ENCODE peak calls at places on chromosomes 4 and X, in nine cellular contexts. One of them, this sample, is unnamed.

GRCh38 chr4:142615324-142615665 is 230.8 kb downstream of the INPP4B start:
- DNase-seq in A549: no peak
- DNase-seq in C1 segment of cervical spinal cord: no peak
- DNase-seq in COR-L47: no peak
- DNase-seq in stimulated activated CD4-positive, alpha-beta T cell treated with anti-CD3 and anti-CD28 coated beads, Interleukin-4, amount 100 ng/mL, for 1 hour: no peak
- DNase-seq in activated naive CD4-positive, alpha-beta T cell treated with anti-CD3 and anti-CD28 coated beads for 36 hours: no peak
- DNase-seq in substantia nigra: no peak
- DNase-seq in activated CD4-positive, alpha-beta T cell treated with anti-CD3 and anti-CD28 coated beads, Interleukin-2, amount 10 ng/mL, durations not matched to agents 7 days and 5 days: no peak
- DNase-seq in HT1080: peak; percentile 49
- DNase-seq in this sample: no peak

GRCh38 chr4:13597141-13597540 is 30.4 kb downstream of the BOD1L1 start:
- DNase-seq in C1 segment of cervical spinal cord: no peak
- DNase-seq in COR-L47: no peak
- DNase-seq in activated naive CD4-positive, alpha-beta T cell treated with anti-CD3 and anti-CD28 coated beads for 36 hours: no peak
- DNase-seq in HT1080: no peak
- DNase-seq in activated CD4-positive, alpha-beta T cell treated with anti-CD3 and anti-CD28 coated beads, Interleukin-2, amount 10 ng/mL, durations not matched to agents 7 days and 5 days: no peak
- DNase-seq in substantia nigra: no peak
- DNase-seq in stimulated activated CD4-positive, alpha-beta T cell treated with anti-CD3 and anti-CD28 coated beads, Interleukin-4, amount 100 ng/mL, for 1 hour: no peak
- DNase-seq in A549: no peak
- DNase-seq in this sample: no peak

GRCh38 chr4:2598661-2599654 is 62.5 kb downstream of the FAM193A start:
- DNase-seq in COR-L47: no peak
- DNase-seq in C1 segment of cervical spinal cord: no peak
- DNase-seq in A549: no peak
- DNase-seq in HT1080: no peak
- DNase-seq in substantia nigra: no peak
- DNase-seq in activated naive CD4-positive, alpha-beta T cell treated with anti-CD3 and anti-CD28 coated beads for 36 hours: peak; percentile 17
- DNase-seq in activated CD4-positive, alpha-beta T cell treated with anti-CD3 and anti-CD28 coated beads, Interleukin-2, amount 10 ng/mL, durations not matched to agents 7 days and 5 days: peak; percentile 10
- DNase-seq in stimulated activated CD4-positive, alpha-beta T cell treated with anti-CD3 and anti-CD28 coated beads, Interleukin-4, amount 100 ng/mL, for 1 hour: no peak
- DNase-seq in this sample: no peak

GRCh38 chr4:168574581-168575295 is 77.9 kb downstream of the PALLD start:
- DNase-seq in activated CD4-positive, alpha-beta T cell treated with anti-CD3 and anti-CD28 coated beads, Interleukin-2, amount 10 ng/mL, durations not matched to agents 7 days and 5 days: no peak
- DNase-seq in C1 segment of cervical spinal cord: no peak
- DNase-seq in A549: no peak
- DNase-seq in COR-L47: no peak
- DNase-seq in substantia nigra: no peak
- DNase-seq in stimulated activated CD4-positive, alpha-beta T cell treated with anti-CD3 and anti-CD28 coated beads, Interleukin-4, amount 100 ng/mL, for 1 hour: no peak
- DNase-seq in HT1080: peak; percentile 73
- DNase-seq in activated naive CD4-positive, alpha-beta T cell treated with anti-CD3 and anti-CD28 coated beads for 36 hours: no peak
- DNase-seq in this sample: peak; percentile 15

GRCh38 chrX:156005144-156005543 is 7.6 kb downstream of the IL9R start:
- DNase-seq in activated CD4-positive, alpha-beta T cell treated with anti-CD3 and anti-CD28 coated beads, Interleukin-2, amount 10 ng/mL, durations not matched to agents 7 days and 5 days: no peak
- DNase-seq in A549: no peak
- DNase-seq in C1 segment of cervical spinal cord: no peak
- DNase-seq in activated naive CD4-positive, alpha-beta T cell treated with anti-CD3 and anti-CD28 coated beads for 36 hours: no peak
- DNase-seq in substantia nigra: no peak
- DNase-seq in stimulated activated CD4-positive, alpha-beta T cell treated with anti-CD3 and anti-CD28 coated beads, Interleukin-4, amount 100 ng/mL, for 1 hour: no peak
- DNase-seq in HT1080: no peak
- DNase-seq in COR-L47: no peak
- DNase-seq in this sample: no peak

GRCh38 chr4:26454961-26455360 is 35.3 kb downstream of the CCKAR start:
- DNase-seq in activated CD4-positive, alpha-beta T cell treated with anti-CD3 and anti-CD28 coated beads, Interleukin-2, amount 10 ng/mL, durations not matched to agents 7 days and 5 days: no peak
- DNase-seq in A549: no peak
- DNase-seq in stimulated activated CD4-positive, alpha-beta T cell treated with anti-CD3 and anti-CD28 coated beads, Interleukin-4, amount 100 ng/mL, for 1 hour: no peak
- DNase-seq in activated naive CD4-positive, alpha-beta T cell treated with anti-CD3 and anti-CD28 coated beads for 36 hours: no peak
- DNase-seq in HT1080: no peak
- DNase-seq in C1 segment of cervical spinal cord: no peak
- DNase-seq in COR-L47: no peak
- DNase-seq in substantia nigra: no peak
- DNase-seq in this sample: no peak

GRCh38 chr4:123649644-123650356 is 253.2 kb downstream of the SPRY1 start:
- DNase-seq in A549: peak; percentile 23
- DNase-seq in stimulated activated CD4-positive, alpha-beta T cell treated with anti-CD3 and anti-CD28 coated beads, Interleukin-4, amount 100 ng/mL, for 1 hour: no peak
- DNase-seq in substantia nigra: no peak
- DNase-seq in HT1080: no peak
- DNase-seq in activated naive CD4-positive, alpha-beta T cell treated with anti-CD3 and anti-CD28 coated beads for 36 hours: no peak
- DNase-seq in C1 segment of cervical spinal cord: no peak
- DNase-seq in COR-L47: peak; percentile 83
- DNase-seq in activated CD4-positive, alpha-beta T cell treated with anti-CD3 and anti-CD28 coated beads, Interleukin-2, amount 10 ng/mL, durations not matched to agents 7 days and 5 days: no peak
- DNase-seq in this sample: peak; percentile 51

GRCh38 chrX:107205770-107206696 is at the start of the genes DNAAF6 and NUP62CL:
- DNase-seq in C1 segment of cervical spinal cord: no peak
- DNase-seq in A549: peak; percentile 82
- DNase-seq in COR-L47: peak; percentile 43
- DNase-seq in activated CD4-positive, alpha-beta T cell treated with anti-CD3 and anti-CD28 coated beads, Interleukin-2, amount 10 ng/mL, durations not matched to agents 7 days and 5 days: peak; percentile 75
- DNase-seq in activated naive CD4-positive, alpha-beta T cell treated with anti-CD3 and anti-CD28 coated beads for 36 hours: peak; percentile 77
- DNase-seq in substantia nigra: no peak
- DNase-seq in stimulated activated CD4-positive, alpha-beta T cell treated with anti-CD3 and anti-CD28 coated beads, Interleukin-4, amount 100 ng/mL, for 1 hour: peak; percentile 61
- DNase-seq in HT1080: no peak
- DNase-seq in this sample: peak; percentile 46

GRCh38 chrX:134202561-134202960 is 34.4 kb upstream of the CCDC160 start:
- DNase-seq in substantia nigra: no peak
- DNase-seq in A549: no peak
- DNase-seq in stimulated activated CD4-positive, alpha-beta T cell treated with anti-CD3 and anti-CD28 coated beads, Interleukin-4, amount 100 ng/mL, for 1 hour: no peak
- DNase-seq in COR-L47: no peak
- DNase-seq in activated naive CD4-positive, alpha-beta T cell treated with anti-CD3 and anti-CD28 coated beads for 36 hours: no peak
- DNase-seq in C1 segment of cervical spinal cord: no peak
- DNase-seq in HT1080: no peak
- DNase-seq in activated CD4-positive, alpha-beta T cell treated with anti-CD3 and anti-CD28 coated beads, Interleukin-2, amount 10 ng/mL, durations not matched to agents 7 days and 5 days: no peak
- DNase-seq in this sample: no peak

GRCh38 chr4:186201535-186202230 is 10.3 kb downstream of the CYP4V2 start:
- DNase-seq in activated CD4-positive, alpha-beta T cell treated with anti-CD3 and anti-CD28 coated beads, Interleukin-2, amount 10 ng/mL, durations not matched to agents 7 days and 5 days: peak; percentile 61
- DNase-seq in activated naive CD4-positive, alpha-beta T cell treated with anti-CD3 and anti-CD28 coated beads for 36 hours: peak; percentile 79
- DNase-seq in substantia nigra: no peak
- DNase-seq in A549: peak; percentile 64
- DNase-seq in HT1080: peak; percentile 51
- DNase-seq in COR-L47: no peak
- DNase-seq in stimulated activated CD4-positive, alpha-beta T cell treated with anti-CD3 and anti-CD28 coated beads, Interleukin-4, amount 100 ng/mL, for 1 hour: peak; percentile 65
- DNase-seq in C1 segment of cervical spinal cord: no peak
- DNase-seq in this sample: no peak

GRCh38 chrX:68917799-68918198 is 89.0 kb downstream of the EFNB1 start:
- DNase-seq in HT1080: no peak
- DNase-seq in substantia nigra: no peak
- DNase-seq in COR-L47: no peak
- DNase-seq in activated naive CD4-positive, alpha-beta T cell treated with anti-CD3 and anti-CD28 coated beads for 36 hours: no peak
- DNase-seq in A549: no peak
- DNase-seq in C1 segment of cervical spinal cord: no peak
- DNase-seq in stimulated activated CD4-positive, alpha-beta T cell treated with anti-CD3 and anti-CD28 coated beads, Interleukin-4, amount 100 ng/mL, for 1 hour: no peak
- DNase-seq in activated CD4-positive, alpha-beta T cell treated with anti-CD3 and anti-CD28 coated beads, Interleukin-2, amount 10 ng/mL, durations not matched to agents 7 days and 5 days: no peak
- DNase-seq in this sample: no peak

GRCh38 chr4:84966382-84967291 is at the start of gene WDFY3:
- DNase-seq in substantia nigra: peak; percentile 58
- DNase-seq in activated CD4-positive, alpha-beta T cell treated with anti-CD3 and anti-CD28 coated beads, Interleukin-2, amount 10 ng/mL, durations not matched to agents 7 days and 5 days: no peak
- DNase-seq in stimulated activated CD4-positive, alpha-beta T cell treated with anti-CD3 and anti-CD28 coated beads, Interleukin-4, amount 100 ng/mL, for 1 hour: peak; percentile 3
- DNase-seq in COR-L47: peak; percentile 81
- DNase-seq in activated naive CD4-positive, alpha-beta T cell treated with anti-CD3 and anti-CD28 coated beads for 36 hours: peak; percentile 35
- DNase-seq in A549: peak; percentile 82
- DNase-seq in C1 segment of cervical spinal cord: peak; percentile 86
- DNase-seq in HT1080: peak; percentile 95
- DNase-seq in this sample: peak; percentile 64

GRCh38 chr4:163166041-163166579 is 580 bp downstream of the NAF1 start:
- DNase-seq in HT1080: peak; percentile 47
- DNase-seq in stimulated activated CD4-positive, alpha-beta T cell treated with anti-CD3 and anti-CD28 coated beads, Interleukin-4, amount 100 ng/mL, for 1 hour: peak; percentile 53
- DNase-seq in COR-L47: peak; percentile 35
- DNase-seq in activated naive CD4-positive, alpha-beta T cell treated with anti-CD3 and anti-CD28 coated beads for 36 hours: peak; percentile 56
- DNase-seq in A549: peak; percentile 13
- DNase-seq in substantia nigra: no peak
- DNase-seq in C1 segment of cervical spinal cord: peak; percentile 75
- DNase-seq in activated CD4-positive, alpha-beta T cell treated with anti-CD3 and anti-CD28 coated beads, Interleukin-2, amount 10 ng/mL, durations not matched to agents 7 days and 5 days: peak; percentile 65
- DNase-seq in this sample: no peak

GRCh38 chr4:23033796-23034195 is 341.1 kb downstream of the GBA3 start:
- DNase-seq in activated CD4-positive, alpha-beta T cell treated with anti-CD3 and anti-CD28 coated beads, Interleukin-2, amount 10 ng/mL, durations not matched to agents 7 days and 5 days: no peak
- DNase-seq in HT1080: no peak
- DNase-seq in stimulated activated CD4-positive, alpha-beta T cell treated with anti-CD3 and anti-CD28 coated beads, Interleukin-4, amount 100 ng/mL, for 1 hour: no peak
- DNase-seq in A549: no peak
- DNase-seq in COR-L47: no peak
- DNase-seq in activated naive CD4-positive, alpha-beta T cell treated with anti-CD3 and anti-CD28 coated beads for 36 hours: no peak
- DNase-seq in C1 segment of cervical spinal cord: no peak
- DNase-seq in substantia nigra: no peak
- DNase-seq in this sample: no peak

GRCh38 chrX:148670277-148670676 is 169.9 kb downstream of the AFF2 start:
- DNase-seq in A549: no peak
- DNase-seq in substantia nigra: no peak
- DNase-seq in HT1080: no peak
- DNase-seq in activated naive CD4-positive, alpha-beta T cell treated with anti-CD3 and anti-CD28 coated beads for 36 hours: no peak
- DNase-seq in activated CD4-positive, alpha-beta T cell treated with anti-CD3 and anti-CD28 coated beads, Interleukin-2, amount 10 ng/mL, durations not matched to agents 7 days and 5 days: no peak
- DNase-seq in C1 segment of cervical spinal cord: no peak
- DNase-seq in COR-L47: no peak
- DNase-seq in stimulated activated CD4-positive, alpha-beta T cell treated with anti-CD3 and anti-CD28 coated beads, Interleukin-4, amount 100 ng/mL, for 1 hour: no peak
- DNase-seq in this sample: no peak

GRCh38 chr4:13921805-13922204 is 294.3 kb upstream of the BOD1L1 start:
- DNase-seq in activated naive CD4-positive, alpha-beta T cell treated with anti-CD3 and anti-CD28 coated beads for 36 hours: no peak
- DNase-seq in C1 segment of cervical spinal cord: no peak
- DNase-seq in A549: no peak
- DNase-seq in stimulated activated CD4-positive, alpha-beta T cell treated with anti-CD3 and anti-CD28 coated beads, Interleukin-4, amount 100 ng/mL, for 1 hour: no peak
- DNase-seq in HT1080: no peak
- DNase-seq in COR-L47: no peak
- DNase-seq in activated CD4-positive, alpha-beta T cell treated with anti-CD3 and anti-CD28 coated beads, Interleukin-2, amount 10 ng/mL, durations not matched to agents 7 days and 5 days: no peak
- DNase-seq in substantia nigra: no peak
- DNase-seq in this sample: no peak

GRCh38 chr4:171117457-171117856 is 695.7 kb upstream of the GALNTL6 start:
- DNase-seq in activated naive CD4-positive, alpha-beta T cell treated with anti-CD3 and anti-CD28 coated beads for 36 hours: no peak
- DNase-seq in C1 segment of cervical spinal cord: no peak
- DNase-seq in activated CD4-positive, alpha-beta T cell treated with anti-CD3 and anti-CD28 coated beads, Interleukin-2, amount 10 ng/mL, durations not matched to agents 7 days and 5 days: no peak
- DNase-seq in stimulated activated CD4-positive, alpha-beta T cell treated with anti-CD3 and anti-CD28 coated beads, Interleukin-4, amount 100 ng/mL, for 1 hour: no peak
- DNase-seq in HT1080: no peak
- DNase-seq in A549: no peak
- DNase-seq in substantia nigra: no peak
- DNase-seq in COR-L47: no peak
- DNase-seq in this sample: no peak

GRCh38 chr4:143489116-143489515 is 24.4 kb upstream of the SMARCA5 start:
- DNase-seq in substantia nigra: no peak
- DNase-seq in stimulated activated CD4-positive, alpha-beta T cell treated with anti-CD3 and anti-CD28 coated beads, Interleukin-4, amount 100 ng/mL, for 1 hour: no peak
- DNase-seq in activated CD4-positive, alpha-beta T cell treated with anti-CD3 and anti-CD28 coated beads, Interleukin-2, amount 10 ng/mL, durations not matched to agents 7 days and 5 days: no peak
- DNase-seq in HT1080: peak; percentile 28
- DNase-seq in COR-L47: no peak
- DNase-seq in activated naive CD4-positive, alpha-beta T cell treated with anti-CD3 and anti-CD28 coated beads for 36 hours: no peak
- DNase-seq in A549: no peak
- DNase-seq in C1 segment of cervical spinal cord: no peak
- DNase-seq in this sample: no peak

GRCh38 chr4:16120720-16121119 is 36.9 kb upstream of the PROM1 start:
- DNase-seq in C1 segment of cervical spinal cord: no peak
- DNase-seq in COR-L47: no peak
- DNase-seq in activated CD4-positive, alpha-beta T cell treated with anti-CD3 and anti-CD28 coated beads, Interleukin-2, amount 10 ng/mL, durations not matched to agents 7 days and 5 days: no peak
- DNase-seq in activated naive CD4-positive, alpha-beta T cell treated with anti-CD3 and anti-CD28 coated beads for 36 hours: peak; percentile 33
- DNase-seq in HT1080: peak; percentile 49
- DNase-seq in substantia nigra: no peak
- DNase-seq in A549: no peak
- DNase-seq in stimulated activated CD4-positive, alpha-beta T cell treated with anti-CD3 and anti-CD28 coated beads, Interleukin-4, amount 100 ng/mL, for 1 hour: no peak
- DNase-seq in this sample: no peak

GRCh38 chr4:140133576-140133975 is 20.4 kb downstream of the MAML3 start:
- DNase-seq in A549: no peak
- DNase-seq in substantia nigra: no peak
- DNase-seq in stimulated activated CD4-positive, alpha-beta T cell treated with anti-CD3 and anti-CD28 coated beads, Interleukin-4, amount 100 ng/mL, for 1 hour: no peak
- DNase-seq in HT1080: no peak
- DNase-seq in activated naive CD4-positive, alpha-beta T cell treated with anti-CD3 and anti-CD28 coated beads for 36 hours: no peak
- DNase-seq in C1 segment of cervical spinal cord: no peak
- DNase-seq in activated CD4-positive, alpha-beta T cell treated with anti-CD3 and anti-CD28 coated beads, Interleukin-2, amount 10 ng/mL, durations not matched to agents 7 days and 5 days: no peak
- DNase-seq in COR-L47: no peak
- DNase-seq in this sample: no peak

GRCh38 chrX:70033348-70033747 is 16.4 kb downstream of the AWAT2 start:
- DNase-seq in stimulated activated CD4-positive, alpha-beta T cell treated with anti-CD3 and anti-CD28 coated beads, Interleukin-4, amount 100 ng/mL, for 1 hour: peak; percentile 9
- DNase-seq in substantia nigra: peak; percentile 1
- DNase-seq in activated naive CD4-positive, alpha-beta T cell treated with anti-CD3 and anti-CD28 coated beads for 36 hours: peak; percentile 55
- DNase-seq in A549: peak; percentile 17
- DNase-seq in activated CD4-positive, alpha-beta T cell treated with anti-CD3 and anti-CD28 coated beads, Interleukin-2, amount 10 ng/mL, durations not matched to agents 7 days and 5 days: peak; percentile 27
- DNase-seq in HT1080: peak; percentile 26
- DNase-seq in COR-L47: peak; percentile 6
- DNase-seq in C1 segment of cervical spinal cord: no peak
- DNase-seq in this sample: peak; percentile 6

GRCh38 chr4:71538528-71538927 is 199.7 kb downstream of the SLC4A4 start:
- DNase-seq in activated CD4-positive, alpha-beta T cell treated with anti-CD3 and anti-CD28 coated beads, Interleukin-2, amount 10 ng/mL, durations not matched to agents 7 days and 5 days: no peak
- DNase-seq in HT1080: no peak
- DNase-seq in COR-L47: no peak
- DNase-seq in activated naive CD4-positive, alpha-beta T cell treated with anti-CD3 and anti-CD28 coated beads for 36 hours: no peak
- DNase-seq in A549: no peak
- DNase-seq in C1 segment of cervical spinal cord: peak; percentile 13
- DNase-seq in stimulated activated CD4-positive, alpha-beta T cell treated with anti-CD3 and anti-CD28 coated beads, Interleukin-4, amount 100 ng/mL, for 1 hour: no peak
- DNase-seq in substantia nigra: no peak
- DNase-seq in this sample: no peak

GRCh38 chr4:25069014-25069413 is 38.3 kb upstream of the LGI2 start:
- DNase-seq in COR-L47: no peak
- DNase-seq in substantia nigra: no peak
- DNase-seq in C1 segment of cervical spinal cord: no peak
- DNase-seq in HT1080: no peak
- DNase-seq in activated naive CD4-positive, alpha-beta T cell treated with anti-CD3 and anti-CD28 coated beads for 36 hours: no peak
- DNase-seq in stimulated activated CD4-positive, alpha-beta T cell treated with anti-CD3 and anti-CD28 coated beads, Interleukin-4, amount 100 ng/mL, for 1 hour: no peak
- DNase-seq in A549: no peak
- DNase-seq in activated CD4-positive, alpha-beta T cell treated with anti-CD3 and anti-CD28 coated beads, Interleukin-2, amount 10 ng/mL, durations not matched to agents 7 days and 5 days: no peak
- DNase-seq in this sample: no peak

This sample was measured in NCI-H1105.